ENCODE peak calls at places on chromosomes 5 and 9, in six cellular contexts. One of them, this sample, is unnamed.

GRCh38 chr9:89631381-89631780 is 26.6 kb downstream of the GADD45G start:
- DNase-seq in HepG2: no peak
- DNase-seq in SK-N-SH: no peak
- DNase-seq in GM12878: no peak
- DNase-seq in H1: no peak
- DNase-seq in K562: no peak
- DNase-seq in this sample: no peak

GRCh38 chr5:114449836-114450515 is 88.1 kb downstream of the KCNN2 start:
- DNase-seq in HepG2: peak; percentile 25
- DNase-seq in SK-N-SH: peak; percentile 74
- DNase-seq in GM12878: peak; percentile 60
- DNase-seq in H1: peak; percentile 43
- DNase-seq in K562: peak; percentile 10
- DNase-seq in this sample: peak; percentile 14

GRCh38 chr5:66518753-66519152 is 77.4 kb upstream of the MAST4 start:
- DNase-seq in HepG2: no peak
- DNase-seq in SK-N-SH: no peak
- DNase-seq in GM12878: no peak
- DNase-seq in H1: no peak
- DNase-seq in K562: no peak
- DNase-seq in this sample: no peak

GRCh38 chr5:134555889-134556311 is 30.4 kb downstream of the JADE2 start:
- DNase-seq in HepG2: peak; percentile 9
- DNase-seq in SK-N-SH: peak; percentile 90
- DNase-seq in GM12878: no peak
- DNase-seq in H1: no peak
- DNase-seq in K562: peak; percentile 30
- DNase-seq in this sample: no peak

GRCh38 chr9:113011911-113012381 is at the start of gene ZNF883:
- DNase-seq in HepG2: peak; percentile 68
- DNase-seq in SK-N-SH: peak; percentile 74
- DNase-seq in GM12878: no peak
- DNase-seq in H1: peak; percentile 33
- DNase-seq in K562: peak; percentile 64
- DNase-seq in this sample: no peak

GRCh38 chr5:5209510-5210286 is 69.6 kb downstream of the ADAMTS16 start:
- DNase-seq in HepG2: no peak
- DNase-seq in SK-N-SH: no peak
- DNase-seq in GM12878: no peak
- DNase-seq in H1: no peak
- DNase-seq in K562: no peak
- DNase-seq in this sample: no peak

GRCh38 chr5:565782-566445 is 41.7 kb upstream of the SLC9A3 start:
- DNase-seq in HepG2: no peak
- DNase-seq in SK-N-SH: no peak
- DNase-seq in GM12878: no peak
- DNase-seq in H1: peak; percentile 21
- DNase-seq in K562: no peak
- DNase-seq in this sample: no peak

GRCh38 chr9:27888661-27889295 is 315.5 kb upstream of the C9orf72 start:
- DNase-seq in HepG2: peak; percentile 9
- DNase-seq in SK-N-SH: peak; percentile 10
- DNase-seq in GM12878: peak; percentile 4
- DNase-seq in H1: peak; percentile 36
- DNase-seq in K562: peak; percentile 3
- DNase-seq in this sample: peak; percentile 4

GRCh38 chr5:34580983-34581382 is 75.1 kb upstream of the RAI14 start:
- DNase-seq in HepG2: no peak
- DNase-seq in SK-N-SH: no peak
- DNase-seq in GM12878: no peak
- DNase-seq in H1: no peak
- DNase-seq in K562: no peak
- DNase-seq in this sample: no peak

GRCh38 chr9:113963914-113964739 is 88.0 kb downstream of the ZNF618 start:
- DNase-seq in HepG2: no peak
- DNase-seq in SK-N-SH: no peak
- DNase-seq in GM12878: no peak
- DNase-seq in H1: no peak
- DNase-seq in K562: no peak
- DNase-seq in this sample: no peak

GRCh38 chr5:55672477-55672911 is 39.6 kb downstream of the SLC38A9 start:
- DNase-seq in HepG2: no peak
- DNase-seq in SK-N-SH: no peak
- DNase-seq in GM12878: no peak
- DNase-seq in H1: no peak
- DNase-seq in K562: no peak
- DNase-seq in this sample: no peak
- H3K27ac ChIP-seq in HepG2: no peak overlapping the region
- H3K27ac ChIP-seq in SK-N-SH: peak overlapping the region; percentile 23
- H3K27ac ChIP-seq in GM12878: no peak overlapping the region
- H3K27ac ChIP-seq in H1: no peak overlapping the region
- H3K27ac ChIP-seq in K562: no peak overlapping the region
- H3K27ac ChIP-seq in this sample: no peak overlapping the region

GRCh38 chr5:51384281-51384840 is 1.1 kb downstream of the ISL1 start:
- DNase-seq in HepG2: no peak
- DNase-seq in SK-N-SH: peak; percentile 15
- DNase-seq in GM12878: no peak
- DNase-seq in H1: no peak
- DNase-seq in K562: no peak
- DNase-seq in this sample: no peak
- TF ChIP-seq GABPA in HepG2: no peak
- TF ChIP-seq GABPA in SK-N-SH: no peak
- TF ChIP-seq GABPA in GM12878: no peak
- TF ChIP-seq GABPA in H1: no peak
- TF ChIP-seq GABPA in K562: no peak
- TF ChIP-seq GABPA in this sample: no peak

DNA sequence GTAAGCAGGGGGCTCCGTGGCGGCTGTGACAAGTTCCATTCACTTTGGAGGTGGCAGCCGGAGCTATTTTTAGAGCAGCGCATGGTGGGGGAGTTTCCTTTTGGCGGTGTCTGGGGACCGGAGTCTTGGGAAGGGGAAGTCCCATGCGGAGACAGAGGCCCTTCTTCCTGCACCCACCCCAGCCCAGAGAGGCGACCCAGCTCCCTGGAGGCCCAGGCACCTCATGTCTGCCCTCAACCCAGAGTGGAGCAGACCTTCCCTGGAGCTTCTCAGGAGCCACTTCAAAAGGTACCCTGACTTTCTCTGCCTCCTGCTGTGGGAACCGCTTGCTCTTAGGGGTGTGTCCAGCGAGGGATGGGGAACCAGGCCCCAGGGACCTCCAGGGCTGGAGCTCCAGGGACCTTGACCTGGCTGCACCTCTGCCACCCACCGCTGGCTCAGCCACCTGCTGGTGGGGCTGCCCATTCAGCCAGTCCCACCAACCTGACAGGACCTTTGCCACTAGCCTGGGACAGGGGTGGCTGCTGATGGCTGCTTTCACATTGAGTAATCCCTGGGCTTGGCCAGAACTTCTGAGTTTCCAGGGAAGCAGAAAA is 34.1 kb downstream of the NEK6 start:
- DNase-seq in HepG2: peak; percentile 32
- DNase-seq in SK-N-SH: no peak
- DNase-seq in GM12878: peak; percentile 77
- DNase-seq in H1: no peak
- DNase-seq in K562: no peak
- DNase-seq in this sample: no peak
- H3K27ac ChIP-seq in HepG2: peak overlapping the region; percentile 11
- H3K27ac ChIP-seq in SK-N-SH: no peak overlapping the region
- H3K27ac ChIP-seq in GM12878: peak overlapping the region; percentile 91
- H3K27ac ChIP-seq in H1: no peak overlapping the region
- H3K27ac ChIP-seq in K562: no peak overlapping the region
- H3K27ac ChIP-seq in this sample: peak overlapping the region; percentile 58

DNA sequence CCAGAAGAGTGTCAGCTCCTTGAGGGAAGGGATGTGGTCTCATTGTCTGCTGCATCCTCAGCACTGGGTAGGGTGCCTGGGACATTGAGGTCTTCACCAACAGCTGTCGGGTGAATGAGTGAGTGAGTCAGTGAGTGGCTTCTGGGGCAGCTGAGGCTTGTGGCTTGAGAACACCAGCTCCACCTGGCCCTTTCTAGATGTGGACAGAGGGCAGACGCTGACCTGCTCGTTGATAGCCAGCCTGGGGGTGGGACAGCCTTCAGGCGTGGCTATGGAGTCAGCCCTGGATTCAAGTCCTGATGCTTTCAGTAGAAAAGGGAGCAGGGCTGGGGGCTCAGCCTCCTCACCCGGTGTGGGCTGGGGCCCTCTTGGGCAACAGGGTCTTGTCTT is 215.1 kb downstream of the C9orf50 start:
- DNase-seq in HepG2: no peak
- DNase-seq in SK-N-SH: no peak
- DNase-seq in GM12878: no peak
- DNase-seq in H1: no peak
- DNase-seq in K562: no peak
- DNase-seq in this sample: no peak
- TF ChIP-seq GABPA in HepG2: no peak
- TF ChIP-seq GABPA in SK-N-SH: no peak
- TF ChIP-seq GABPA in GM12878: no peak
- TF ChIP-seq GABPA in H1: no peak
- TF ChIP-seq GABPA in K562: no peak
- TF ChIP-seq GABPA in this sample: no peak

GRCh38 chr5:150519978-150520377 is 12.0 kb downstream of the NDST1 start:
- DNase-seq in HepG2: no peak
- DNase-seq in SK-N-SH: no peak
- DNase-seq in GM12878: no peak
- DNase-seq in H1: no peak
- DNase-seq in K562: no peak
- DNase-seq in this sample: no peak
- H3K27ac ChIP-seq in HepG2: peak overlapping the region; percentile 42
- H3K27ac ChIP-seq in SK-N-SH: no peak overlapping the region
- H3K27ac ChIP-seq in GM12878: no peak overlapping the region
- H3K27ac ChIP-seq in H1: no peak overlapping the region
- H3K27ac ChIP-seq in K562: no peak overlapping the region
- H3K27ac ChIP-seq in this sample: no peak overlapping the region

DNA sequence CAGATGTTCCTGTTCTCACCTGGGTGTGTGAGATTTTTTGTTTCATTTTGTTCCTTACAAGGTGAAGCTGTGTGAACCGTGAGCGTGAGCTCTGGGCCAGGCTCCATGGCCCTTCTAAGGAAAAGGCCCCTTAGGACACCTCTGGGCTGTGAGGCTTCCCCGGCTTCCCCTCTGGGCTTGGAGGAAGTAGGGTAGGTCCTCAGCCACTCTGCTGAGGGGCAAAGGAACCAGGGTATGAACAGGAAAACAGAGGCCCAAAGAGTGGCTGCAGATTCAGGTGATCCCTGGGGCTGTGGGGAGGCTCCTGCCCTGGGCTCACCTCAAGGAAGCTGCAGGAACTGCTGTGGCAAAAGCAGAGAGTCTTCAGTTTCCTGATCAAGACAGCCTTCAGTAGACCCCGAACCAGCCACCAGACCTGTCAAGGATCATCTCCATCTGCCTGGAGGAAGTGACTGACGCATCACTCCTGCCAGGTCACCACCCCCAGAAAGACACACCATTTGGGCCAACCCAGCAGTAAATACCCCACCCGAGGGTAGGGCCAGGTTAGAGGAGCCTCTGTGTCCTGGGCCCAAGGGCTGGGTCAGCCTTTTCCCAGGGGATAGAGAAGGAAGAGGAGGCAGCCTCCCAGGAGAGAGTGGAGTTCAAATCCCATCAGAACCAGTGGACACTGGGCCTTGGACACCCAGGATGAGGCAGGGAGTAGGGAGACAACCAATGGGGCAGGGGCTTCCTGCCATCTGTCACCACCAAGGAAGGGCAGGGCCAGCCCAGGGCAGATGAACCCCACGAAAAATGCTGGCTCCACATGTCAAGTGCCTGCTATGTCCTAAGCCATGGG is 5.7 kb upstream of the ST6GALNAC6 start:
- DNase-seq in HepG2: no peak
- DNase-seq in SK-N-SH: no peak
- DNase-seq in GM12878: no peak
- DNase-seq in H1: no peak
- DNase-seq in K562: no peak
- DNase-seq in this sample: peak; percentile 67
- TF ChIP-seq GABPA in HepG2: no peak
- TF ChIP-seq GABPA in SK-N-SH: no peak
- TF ChIP-seq GABPA in GM12878: no peak
- TF ChIP-seq GABPA in H1: no peak
- TF ChIP-seq GABPA in K562: no peak
- TF ChIP-seq GABPA in this sample: no peak

GRCh38 chr9:136694865-136695247 is 7.6 kb upstream of the AGPAT2 start:
- DNase-seq in HepG2: no peak
- DNase-seq in SK-N-SH: no peak
- DNase-seq in GM12878: no peak
- DNase-seq in H1: no peak
- DNase-seq in K562: no peak
- DNase-seq in this sample: no peak

GRCh38 chr9:136693135-136693489 is 5.9 kb upstream of the AGPAT2 start:
- DNase-seq in HepG2: no peak
- DNase-seq in SK-N-SH: no peak
- DNase-seq in GM12878: no peak
- DNase-seq in H1: no peak
- DNase-seq in K562: no peak
- DNase-seq in this sample: no peak

GRCh38 chr9:136695435-136695895 is 8.2 kb upstream of the AGPAT2 start:
- DNase-seq in HepG2: no peak
- DNase-seq in SK-N-SH: no peak
- DNase-seq in GM12878: no peak
- DNase-seq in H1: no peak
- DNase-seq in K562: no peak
- DNase-seq in this sample: no peak

GRCh38 chr9:136693490-136694162 is 6.4 kb upstream of the AGPAT2 start:
- DNase-seq in HepG2: peak; percentile 63
- DNase-seq in SK-N-SH: no peak
- DNase-seq in GM12878: no peak
- DNase-seq in H1: no peak
- DNase-seq in K562: peak; percentile 85
- DNase-seq in this sample: no peak

GRCh38 chr9:136694163-136694864 is 7.1 kb upstream of the AGPAT2 start:
- DNase-seq in HepG2: peak; percentile 33
- DNase-seq in SK-N-SH: peak; percentile 92
- DNase-seq in GM12878: no peak
- DNase-seq in H1: no peak
- DNase-seq in K562: peak; percentile 94
- DNase-seq in this sample: no peak
- H3K27ac ChIP-seq in HepG2: no peak overlapping the region
- H3K27ac ChIP-seq in SK-N-SH: no peak overlapping the region
- H3K27ac ChIP-seq in GM12878: no peak overlapping the region
- H3K27ac ChIP-seq in H1: no peak overlapping the region
- H3K27ac ChIP-seq in K562: no peak overlapping the region
- H3K27ac ChIP-seq in this sample: no peak overlapping the region

This sample was measured in HL-60.